ENCODE peak calls at places on chromosomes 2 and 18, in four cellular contexts. Q is germinal center, S is H9, V is foreskin fibroblast. W is an unnamed sample.

GRCh38 chr2:16315458-16315835 is 350.2 kb downstream of the CYRIA start:
- DNase-seq in V (no peak), Q (no peak), S (no peak), W (no peak)

GRCh38 chr2:45728458-45728942 is 77.0 kb downstream of the PRKCE start:
- DNase-seq in Q (peak), V (no peak), S (no peak), W (no peak)

GRCh38 chr2:10560626-10561025 is 112.5 kb upstream of the ODC1 start:
- DNase-seq in V (no peak), S (no peak), Q (no peak), W (no peak)

GRCh38 chr18:77967791-77968190 is 718.1 kb downstream of the GALR1 start:
- DNase-seq in S (no peak), Q (no peak), V (no peak), W (no peak)

GRCh38 chr18:5519448-5520362 is 24.1 kb downstream of the EPB41L3 start:
- DNase-seq in S (no peak), Q (no peak), V (no peak), W (no peak)

GRCh38 chr18:79283341-79283879 is 112.3 kb upstream of the NFATC1 start:
- DNase-seq in Q (no peak), V (no peak), S (no peak), W (no peak)

GRCh38 chr2:186101603-186102002 is 363.0 kb downstream of the FSIP2 start:
- DNase-seq in Q (no peak), V (no peak), S (no peak), W (no peak)

GRCh38 chr18:79576686-79577351 is 102.8 kb upstream of the CTDP1 start:
- DNase-seq in S (peak), Q (no peak), V (no peak), W (no peak)

GRCh38 chr18:6660334-6660733 is 69.2 kb upstream of the ARHGAP28 start:
- DNase-seq in Q (no peak), V (no peak), S (no peak), W (no peak)

GRCh38 chr2:199495147-199495546 is 37.4 kb upstream of the SATB2 start:
- DNase-seq in Q (no peak), S (no peak), V (no peak), W (peak)

GRCh38 chr2:48566582-48566981 is 36.6 kb downstream of the STON1 start:
- DNase-seq in S (no peak), V (peak), Q (no peak), W (peak)

GRCh38 chr2:8926356-8926755 is 77.1 kb downstream of the MBOAT2 start:
- DNase-seq in Q (no peak), V (no peak), S (no peak), W (no peak)

GRCh38 chr2:180656455-180656847 is 324.0 kb upstream of the UBE2E3 start:
- DNase-seq in V (peak), Q (no peak), S (no peak), W (peak)

GRCh38 chr2:95059656-95060370 is 34.3 kb downstream of the MAL start:
- DNase-seq in Q (no peak), V (no peak), S (peak), W (no peak)

GRCh38 chr2:171687287-171688128 is at the start of gene DYNC1I2:
- DNase-seq in V (peak), Q (peak), S (peak), W (peak)

GRCh38 chr18:6982398-6982797 is 135.2 kb downstream of the LAMA1 start:
- DNase-seq in S (no peak), V (no peak), Q (no peak), W (no peak)

GRCh38 chr2:121095257-121096080 is 189.5 kb downstream of the TFCP2L1 start:
- DNase-seq in S (peak), Q (peak), V (peak), W (peak)

GRCh38 chr2:47568164-47568861 is 165.4 kb downstream of the MSH2 start:
- DNase-seq in Q (no peak), S (no peak), V (no peak), W (no peak)